ENCODE peak calls at places on chromosomes 6 and 20, in eight cellular contexts. X, U, I, W, L, P, F and T are unnamed samples.

GRCh38 chr20:56440346-56441007 is 27.9 kb upstream of the RTF2 start:
- DNase-seq in I (no peak), U (no peak), P (no peak), L (no peak), W (no peak), F (peak; percentile 22), X (no peak), T (no peak)

GRCh38 chr6:4950076-4950475 is 53.8 kb downstream of the RPP40 start:
- DNase-seq in X (no peak), F (no peak), U (no peak), P (no peak), W (no peak), L (no peak), I (no peak), T (no peak)

GRCh38 chr20:17995967-17996819 is 27.4 kb downstream of the MGME1 start:
- DNase-seq in X (no peak), P (peak; percentile 70), F (no peak), I (no peak), U (peak; percentile 31), L (no peak), W (no peak), T (peak; percentile 70)

GRCh38 chr20:53599378-53599777 is 5.7 kb upstream of the ZNF217 start:
- DNase-seq in F (peak; percentile 45), P (no peak), L (peak; percentile 21), U (no peak), I (no peak), X (no peak), W (no peak), T (no peak)

GRCh38 chr20:63521602-63522001 is 1.0 kb downstream of the PPDPF start:
- DNase-seq in L (no peak), F (no peak), P (no peak), X (no peak), I (no peak), W (no peak), U (no peak), T (no peak)

GRCh38 chr6:124795879-124796838 is 166.1 kb upstream of the RNF217 start:
- DNase-seq in P (no peak), W (peak; percentile 21), L (no peak), I (peak; percentile 10), U (peak; percentile 11), F (no peak), X (no peak), T (no peak)

GRCh38 chr6:137043710-137044365 is 927 bp downstream of the IL20RA start:
- DNase-seq in W (no peak), L (peak; percentile 49), F (no peak), X (no peak), I (no peak), P (no peak), U (peak; percentile 33), T (peak; percentile 39)

GRCh38 chr6:138404666-138405337 is 779 bp downstream of the HEBP2 start:
- DNase-seq in P (no peak), U (peak; percentile 28), I (no peak), L (no peak), X (no peak), F (peak; percentile 74), W (no peak), T (peak; percentile 29)

GRCh38 chr6:89940225-89941027 is 46.2 kb downstream of the GJA10 start:
- DNase-seq in U (peak; percentile 90), I (peak; percentile 34), P (peak; percentile 81), W (peak; percentile 72), X (peak; percentile 67), L (peak; percentile 67), F (peak; percentile 82), T (peak; percentile 73)

GRCh38 chr20:17601957-17602356 is 32.1 kb downstream of the DSTN start:
- DNase-seq in W (no peak), U (no peak), F (no peak), P (no peak), I (no peak), X (no peak), L (no peak), T (no peak)

GRCh38 chr6:169088761-169089160 is 164.9 kb downstream of the THBS2 start:
- DNase-seq in L (no peak), W (no peak), X (no peak), P (no peak), F (no peak), U (no peak), I (no peak), T (no peak)

GRCh38 chr6:169095153-169095552 is 158.5 kb downstream of the THBS2 start:
- DNase-seq in X (no peak), P (no peak), U (no peak), I (no peak), W (no peak), L (no peak), F (no peak), T (no peak)

GRCh38 chr6:169093121-169093723 is 160.4 kb downstream of the THBS2 start:
- DNase-seq in W (no peak), X (no peak), U (no peak), P (no peak), F (no peak), L (no peak), I (no peak), T (no peak)

GRCh38 chr6:169093770-169094553 is 159.7 kb downstream of the THBS2 start:
- DNase-seq in W (no peak), U (no peak), F (no peak), X (no peak), I (no peak), L (no peak), P (no peak), T (no peak)

DNA sequence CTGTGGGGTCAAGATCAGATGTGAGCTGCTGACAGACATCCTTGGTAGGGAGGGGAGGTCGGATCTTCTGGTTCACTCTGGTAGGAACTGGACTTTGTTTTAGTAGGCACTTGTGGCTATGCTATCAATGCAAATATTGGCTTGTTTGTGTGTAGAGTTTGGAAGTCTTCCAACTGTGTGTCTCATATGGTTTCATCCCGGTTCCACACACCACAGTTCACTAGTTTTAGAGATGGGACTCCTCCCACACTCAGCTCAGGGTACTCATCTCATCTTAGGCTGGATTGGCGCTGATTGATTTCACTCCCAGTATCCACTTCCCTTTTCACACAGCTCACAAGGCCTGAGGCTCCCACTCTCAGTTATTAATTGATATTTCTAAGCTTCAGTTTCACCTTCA is 161.3 kb downstream of the THBS2 start:
- DNase-seq in P (no peak), I (no peak), L (no peak), X (no peak), W (no peak), F (no peak), U (no peak), T (no peak)
- H3K9me3 ChIP-seq in P (peaks cover 38% of the 10 kb centered on the region), I (peaks cover 35% of the 10 kb centered on the region), L (peaks cover 21% of the 10 kb centered on the region), X (peaks cover 7% of the 10 kb centered on the region), W (peaks cover 8% of the 10 kb centered on the region), F (no peaks in the 10 kb centered on the region), U (no peaks in the 10 kb centered on the region), T (peaks cover 2% of the 10 kb centered on the region)

GRCh38 chr6:28861339-28861738 is 62.4 kb downstream of the TRIM27 start:
- DNase-seq in I (no peak), U (no peak), F (no peak), W (no peak), P (no peak), X (no peak), L (no peak), T (no peak)

GRCh38 chr6:28866342-28867077 is 57.3 kb downstream of the TRIM27 start:
- DNase-seq in F (peak; percentile 85), L (peak; percentile 82), X (no peak), I (no peak), U (peak; percentile 68), P (peak; percentile 85), W (peak; percentile 39), T (peak; percentile 71)

GRCh38 chr6:28864321-28864923 is 59.4 kb downstream of the TRIM27 start:
- DNase-seq in X (no peak), L (no peak), F (no peak), W (peak; percentile 58), I (no peak), P (no peak), U (peak; percentile 78), T (no peak)

GRCh38 chr6:28862077-28862476 is 61.7 kb downstream of the TRIM27 start:
- DNase-seq in L (no peak), I (no peak), U (no peak), X (no peak), F (no peak), P (no peak), W (no peak), T (no peak)

DNA sequence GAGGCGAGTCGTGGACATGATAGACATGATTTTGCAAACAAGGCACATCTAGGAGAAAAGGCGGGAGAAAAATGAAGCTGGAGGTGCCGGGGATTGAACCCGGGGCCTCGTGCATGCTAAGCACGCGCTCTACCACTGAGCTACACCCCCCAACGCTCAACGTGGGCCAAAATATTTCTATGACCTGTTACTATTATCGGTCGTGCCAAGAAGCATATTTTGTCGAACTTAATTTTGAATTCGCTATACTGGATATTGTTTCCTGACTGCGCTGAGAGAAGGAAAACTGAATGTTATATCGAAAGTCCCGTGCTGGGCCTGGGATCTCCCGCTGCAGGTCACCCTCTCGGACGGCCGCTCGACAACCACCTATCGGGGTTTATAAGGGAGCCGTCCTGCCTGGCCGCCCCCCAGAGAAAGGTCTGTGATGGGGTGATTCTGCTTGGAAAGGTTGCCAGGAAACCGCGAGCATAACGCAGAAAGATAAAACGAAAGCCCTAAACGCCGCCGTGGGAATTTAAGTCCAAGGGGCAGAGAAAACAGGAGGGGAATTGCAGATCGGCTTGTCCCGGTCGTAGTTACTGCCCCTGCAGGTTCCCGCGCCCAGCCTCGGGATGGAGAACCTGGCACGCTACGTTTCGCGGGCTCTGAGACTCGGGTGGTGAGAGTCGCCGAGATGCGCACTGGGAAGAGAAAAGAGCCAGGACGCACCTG is 60.0 kb downstream of the TRIM27 start:
- DNase-seq in X (no peak), F (peak; percentile 86), I (no peak), L (peak; percentile 77), W (peak; percentile 70), U (peak; percentile 68), P (peak; percentile 72), T (peak; percentile 91)
- TF ChIP-seq POLR2AphosphoS5 in X (peak; percentile 58), F (no peak), I (no peak), L (peak; percentile 38), W (peak; percentile 88), U (peak; percentile 71), P (no peak), T (no peak)

DNA sequence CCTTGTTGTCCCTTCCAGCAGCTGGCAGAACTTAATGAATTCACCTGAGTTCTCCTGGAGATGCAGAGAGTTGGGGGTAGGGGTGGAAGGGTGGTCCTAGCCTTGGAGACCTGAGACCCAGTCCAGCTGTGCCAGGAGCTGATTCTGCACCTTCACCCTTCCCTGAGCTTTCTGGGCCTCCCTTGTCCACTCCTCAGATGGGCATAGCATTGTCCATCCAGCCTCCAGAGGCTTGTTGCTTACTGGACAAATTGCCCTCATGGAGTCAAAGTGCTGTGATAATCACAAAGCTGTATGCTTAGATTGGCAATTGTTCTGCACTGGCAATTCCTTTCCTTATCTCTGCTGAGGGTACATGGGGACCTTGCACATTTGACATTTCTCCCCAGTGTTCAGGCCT is 16.5 kb downstream of the CST9L start:
- DNase-seq in F (no peak), L (no peak), X (no peak), U (no peak), I (no peak), P (no peak), W (no peak), T (no peak)
- TF ChIP-seq POLR2A in F (no peak), L (no peak), X (no peak), U (no peak), I (no peak), P (no peak), W (no peak), T (no peak)

DNA sequence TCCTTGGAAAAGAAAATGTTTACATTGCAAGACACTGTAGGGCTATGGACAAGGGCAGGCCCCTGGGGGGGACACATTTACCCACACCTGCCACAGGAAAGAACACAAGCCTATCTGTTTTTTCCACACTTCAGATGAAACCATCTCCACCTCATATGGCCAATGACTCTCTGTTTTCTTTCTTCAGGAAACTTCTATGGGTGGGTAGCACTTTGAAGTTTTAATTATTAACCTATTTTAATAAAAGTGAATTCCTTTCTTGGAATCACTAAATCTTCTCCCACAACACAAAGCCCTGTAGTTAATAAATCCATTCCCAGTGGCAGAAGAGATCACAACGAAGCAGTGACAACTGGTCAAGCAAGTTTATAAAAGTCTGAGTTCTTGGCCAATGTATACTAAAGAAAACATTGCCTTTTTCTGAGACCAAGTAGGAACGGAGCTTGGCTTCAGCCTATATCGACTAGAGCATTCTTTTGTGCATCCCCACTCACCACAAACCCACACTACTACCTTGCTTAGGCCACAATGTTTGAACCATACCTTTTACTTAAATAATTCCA is 125.1 kb upstream of the CARMIL1 start:
- DNase-seq in L (no peak), X (no peak), I (no peak), F (no peak), W (no peak), P (no peak), U (peak; percentile 50), T (no peak)
- H3K9me3 ChIP-seq in L (peaks cover 23% of the 10 kb centered on the region), X (peaks cover 7% of the 10 kb centered on the region), I (peaks cover 22% of the 10 kb centered on the region), F (peaks cover 9% of the 10 kb centered on the region), W (peaks cover 14% of the 10 kb centered on the region), P (peaks cover 20% of the 10 kb centered on the region), U (no peaks in the 10 kb centered on the region), T (no peaks in the 10 kb centered on the region)